ENCODE peak calls at places on chromosomes 2 and 18, in eight cellular contexts. L is myocyte, W is GM12891, G is EL, H is SW 1271, J is T-helper 2 cell, Z is GM20000, Q is GM23248. O is an unnamed sample.

GRCh38 chr2:78887436-78887835 is 138.1 kb upstream of the REG3G start:
- DNase-seq in L (no peak), W (no peak), G (no peak), H (no peak), J (no peak), Z (no peak), Q (no peak), O (no peak)

GRCh38 chr2:239790721-239791120 is 234.4 kb downstream of the NDUFA10 start:
- DNase-seq in L (no peak), W (no peak), G (no peak), H (no peak), J (no peak), Z (no peak), Q (no peak), O (no peak)

GRCh38 chr2:48332286-48332685 is 197.7 kb upstream of the STON1 start:
- DNase-seq in L (no peak), W (no peak), G (no peak), H (no peak), J (no peak), Z (peak; percentile 10), Q (peak; percentile 53), O (no peak)

GRCh38 chr2:39584283-39584972 is 81.3 kb upstream of the TMEM178A start:
- DNase-seq in L (no peak), W (no peak), G (peak; percentile 57), H (no peak), J (no peak), Z (no peak), Q (peak; percentile 86), O (no peak)

GRCh38 chr18:36636237-36636792 is 192.5 kb downstream of the TPGS2 start:
- DNase-seq in L (no peak), W (no peak), G (no peak), H (no peak), J (no peak), Z (no peak), Q (no peak), O (no peak)

GRCh38 chr2:119248311-119248710 is 24.7 kb downstream of the STEAP3 start:
- DNase-seq in L (no peak), W (no peak), G (peak; percentile 69), H (no peak), J (no peak), Z (no peak), Q (peak; percentile 89), O (no peak)

GRCh38 chr2:109158237-109158636 is 29.2 kb downstream of the SH3RF3 start:
- DNase-seq in L (no peak), W (no peak), G (no peak), H (no peak), J (no peak), Z (no peak), Q (no peak), O (no peak)

GRCh38 chr2:127913808-127914457 is 28.2 kb upstream of the AMMECR1L start:
- DNase-seq in L (no peak), W (no peak), G (no peak), H (no peak), J (no peak), Z (no peak), Q (no peak), O (no peak)

GRCh38 chr2:206981739-206982336 is 42.5 kb downstream of the CPO start:
- DNase-seq in L (peak; percentile 81), W (no peak), G (peak; percentile 70), H (no peak), J (no peak), Z (peak; percentile 17), Q (peak; percentile 87), O (peak; percentile 70)

GRCh38 chr2:153059338-153060052 is 341.1 kb downstream of the ARL6IP6 start:
- DNase-seq in L (peak; percentile 97), W (no peak), G (peak; percentile 48), H (peak; percentile 41), J (no peak), Z (no peak), Q (peak; percentile 15), O (no peak)

GRCh38 chr2:20507166-20507692 is 60.4 kb downstream of the RHOB start:
- DNase-seq in L (peak; percentile 91), W (peak; percentile 45), G (no peak), H (no peak), J (no peak), Z (peak; percentile 59), Q (peak; percentile 21), O (peak; percentile 61)

GRCh38 chr2:204395539-204395938 is 149.7 kb upstream of the PARD3B start:
- DNase-seq in L (no peak), W (no peak), G (no peak), H (no peak), J (no peak), Z (no peak), Q (no peak), O (no peak)

GRCh38 chr2:43311276-43311675 is 84.9 kb upstream of the ZFP36L2 start:
- DNase-seq in L (no peak), W (no peak), G (peak; percentile 48), H (no peak), J (no peak), Z (no peak), Q (peak; percentile 45), O (no peak)

GRCh38 chr18:54822872-54823845 is 5.1 kb upstream of the RAB27B start:
- DNase-seq in L (peak; percentile 72), W (no peak), G (peak; percentile 95), H (no peak), J (no peak), Z (no peak), Q (peak; percentile 92), O (no peak)

GRCh38 chr2:233210843-233211600 is 40.5 kb upstream of the ATG16L1 start:
- DNase-seq in L (peak; percentile 88), W (no peak), G (peak; percentile 90), H (no peak), J (no peak), Z (no peak), Q (peak; percentile 91), O (no peak)

GRCh38 chr18:8791171-8791651 is 85.9 kb downstream of the MTCL1 start:
- DNase-seq in L (no peak), W (no peak), G (peak; percentile 74), H (no peak), J (no peak), Z (no peak), Q (peak; percentile 50), O (no peak)

GRCh38 chr2:79453918-79454317 is 58.9 kb upstream of the CTNNA2 start:
- DNase-seq in L (no peak), W (no peak), G (no peak), H (no peak), J (no peak), Z (no peak), Q (peak; percentile 1), O (no peak)

GRCh38 chr2:233426619-233427342 is 72.5 kb downstream of the DGKD start:
- DNase-seq in L (peak; percentile 94), W (no peak), G (peak; percentile 92), H (peak; percentile 52), J (no peak), Z (no peak), Q (peak; percentile 78), O (peak; percentile 90)

O was measured in activated CD4-positive, alpha-beta memory T cell treated with anti-CD3 and anti-CD28 coated beads for 36 hours.